ENCODE peak calls at places on chromosomes 12 and 14, in nine cellular contexts. Z is effector memory CD4-positive, alpha-beta T cell; K is stomach; X is aorta; M is CD8-positive, alpha-beta T cell; I is cardiac muscle cell; W is IMR-90; V is fibroblast of lung; S is mucosa of descending colon. O is an unnamed sample.
A peak's percentile ranks its signal among the peaks of the same experiment; 100 is the strongest.

GRCh38 chr12:45191239-45191638 is 24.7 kb upstream of the ANO6 start:
- DNase-seq in Z (no peak), K (no peak), X (no peak), M (no peak), I (peak; percentile 39), W (peak; percentile 49), V (peak; percentile 52), S (no peak), O (no peak)

GRCh38 chr12:132561784-132562156 is 48.6 kb downstream of the LRCOL1 start:
- DNase-seq in Z (no peak), K (peak; percentile 36), X (no peak), M (no peak), I (no peak), W (no peak), V (no peak), S (peak; percentile 46), O (peak; percentile 96)

GRCh38 chr12:2319747-2320146 is 267.0 kb downstream of the CACNA1C start:
- DNase-seq in Z (no peak), K (no peak), X (no peak), M (no peak), I (peak; percentile 47), W (peak; percentile 51), V (peak; percentile 50), S (no peak), O (peak; percentile 36)

GRCh38 chr14:100535287-100536131 is 51.7 kb downstream of the BEGAIN start:
- DNase-seq in Z (no peak), K (no peak), X (no peak), M (peak; percentile 1), I (no peak), W (no peak), V (no peak), S (no peak), O (peak; percentile 30)

GRCh38 chr12:74665690-74666089 is 128.1 kb downstream of the ATXN7L3B start:
- DNase-seq in Z (no peak), K (no peak), X (no peak), M (no peak), I (no peak), W (no peak), V (no peak), S (no peak), O (no peak)

GRCh38 chr14:55271572-55272414 is 572 bp downstream of the FBXO34 start:
- DNase-seq in Z (peak; percentile 41), K (peak; percentile 68), X (peak; percentile 79), M (peak; percentile 45), I (peak; percentile 75), W (peak; percentile 84), V (peak; percentile 78), S (peak; percentile 79), O (peak; percentile 82)

GRCh38 chr12:16531623-16532022 is 74.3 kb downstream of the LMO3 start:
- DNase-seq in Z (no peak), K (peak; percentile 36), X (no peak), M (no peak), I (no peak), W (no peak), V (peak; percentile 14), S (peak; percentile 31), O (no peak)

GRCh38 chr12:44334347-44334746 is 498.5 kb downstream of the TMEM117 start:
- DNase-seq in Z (no peak), K (no peak), X (no peak), M (no peak), I (no peak), W (no peak), V (no peak), S (no peak), O (no peak)

GRCh38 chr14:49550284-49551184 is 35.6 kb downstream of the RPS29 start:
- DNase-seq in Z (no peak), K (no peak), X (no peak), M (no peak), I (peak; percentile 18), W (peak; percentile 19), V (peak; percentile 20), S (no peak), O (peak; percentile 41)

GRCh38 chr12:98893601-98894411 is 248.7 kb downstream of the APAF1 start:
- DNase-seq in Z (no peak), K (no peak), X (no peak), M (no peak), I (no peak), W (no peak), V (no peak), S (no peak), O (peak; percentile 38)

GRCh38 chr12:93699271-93700141 is 22.3 kb downstream of the CRADD start:
- DNase-seq in Z (no peak), K (no peak), X (no peak), M (no peak), I (peak; percentile 32), W (peak; percentile 93), V (peak; percentile 95), S (no peak), O (peak; percentile 30)

GRCh38 chr14:95199298-95199983 is 42.1 kb upstream of the DICER1 start:
- DNase-seq in Z (no peak), K (no peak), X (no peak), M (no peak), I (no peak), W (no peak), V (no peak), S (no peak), O (peak; percentile 60)

GRCh38 chr14:26377150-26377549 is 220.7 kb downstream of the NOVA1 start:
- DNase-seq in Z (no peak), K (no peak), X (no peak), M (no peak), I (no peak), W (no peak), V (no peak), S (no peak), O (peak; percentile 16)

GRCh38 chr14:77872971-77873370 is 73.1 kb downstream of the ADCK1 start:
- DNase-seq in Z (no peak), K (peak; percentile 62), X (no peak), M (no peak), I (no peak), W (no peak), V (no peak), S (no peak), O (no peak)

GRCh38 chr12:111761099-111761498 is 5.6 kb upstream of the ALDH2 start:
- DNase-seq in Z (no peak), K (no peak), X (no peak), M (no peak), I (no peak), W (no peak), V (no peak), S (no peak), O (no peak)
- H3K4me3 ChIP-seq in Z (no peak overlapping the region), K (no peak overlapping the region), X (no peak overlapping the region), M (no peak overlapping the region), I (no peak overlapping the region), W (no peak overlapping the region), V (no peak overlapping the region), S (no peak overlapping the region), O (no peak overlapping the region)

GRCh38 chr14:74893614-74894091 is 11.9 kb downstream of the DLST start:
- DNase-seq in Z (no peak), K (no peak), X (no peak), M (no peak), I (no peak), W (no peak), V (no peak), S (no peak), O (no peak)
- H3K36me3 ChIP-seq in Z (peaks cover 91% of the 10 kb centered on the region), K (peaks cover 100% of the 10 kb centered on the region), X (peaks cover 17% of the 10 kb centered on the region), M (peaks cover 83% of the 10 kb centered on the region), I (peaks cover 83% of the 10 kb centered on the region), W (peaks cover 66% of the 10 kb centered on the region), V (peaks cover 34% of the 10 kb centered on the region), S (peaks cover 33% of the 10 kb centered on the region), O (peaks cover 60% of the 10 kb centered on the region)

GRCh38 chr12:11813422-11813813 is 163.9 kb downstream of the ETV6 start:
- DNase-seq in Z (no peak), K (no peak), X (no peak), M (no peak), I (peak; percentile 13), W (no peak), V (peak; percentile 15), S (no peak), O (peak; percentile 47)
- H3K4me3 ChIP-seq in Z (no peak overlapping the region), K (no peak overlapping the region), X (no peak overlapping the region), M (no peak overlapping the region), I (no peak overlapping the region), W (no peak overlapping the region), V (no peak overlapping the region), S (no peak overlapping the region), O (no peak overlapping the region)

GRCh38 chr12:95715177-95715576 is 75.4 kb downstream of the NTN4 start:
- DNase-seq in Z (no peak), K (no peak), X (no peak), M (no peak), I (no peak), W (no peak), V (no peak), S (no peak), O (no peak)
- H3K36me3 ChIP-seq in Z (no peaks in the 10 kb centered on the region), K (peaks cover 8% of the 10 kb centered on the region), X (no peaks in the 10 kb centered on the region), M (no peaks in the 10 kb centered on the region), I (no peaks in the 10 kb centered on the region), W (peaks cover 17% of the 10 kb centered on the region), V (no peaks in the 10 kb centered on the region), S (no peaks in the 10 kb centered on the region), O (no peaks in the 10 kb centered on the region)

DNA sequence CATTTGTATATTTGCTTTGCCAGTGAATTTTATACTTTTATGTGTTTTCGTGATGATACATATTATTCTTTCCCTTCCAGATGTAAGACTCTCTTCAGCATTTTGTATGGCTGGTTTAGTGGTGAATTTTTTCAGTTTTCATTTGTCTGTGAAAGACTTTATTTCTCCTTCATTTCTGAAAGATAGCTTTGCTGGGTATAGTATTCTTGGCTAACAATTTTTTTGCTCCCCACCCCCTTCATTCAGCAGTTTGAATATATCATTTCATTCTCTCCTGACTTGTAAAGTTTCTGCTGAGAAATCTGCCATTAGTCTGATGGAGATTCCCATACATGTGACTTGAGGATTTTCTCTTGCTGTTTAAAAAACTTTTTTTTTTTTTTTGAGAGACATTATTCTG is 72.8 kb downstream of the ERC1 start:
- DNase-seq in Z (no peak), K (no peak), X (no peak), M (no peak), I (no peak), W (no peak), V (no peak), S (no peak), O (no peak)
- H3K4me3 ChIP-seq in Z (no peak overlapping the region), K (no peak overlapping the region), X (no peak overlapping the region), M (no peak overlapping the region), I (no peak overlapping the region), W (no peak overlapping the region), V (no peak overlapping the region), S (no peak overlapping the region), O (no peak overlapping the region)

O was measured in H7.